ENCODE peak calls at places on chromosome 17, in four cellular contexts. R is tibial nerve, C is AG04450, M is pancreas. A is an unnamed sample.
A peak's percentile ranks its signal among the peaks of the same experiment; 100 is the strongest.

GRCh38 chr17:19486351-19487008 is 47.2 kb upstream of the SLC47A1 start:
- DNase-seq in R (no peak), C (no peak), M (no peak), A (no peak)

GRCh38 chr17:75698659-75699058 is 22.6 kb upstream of the ITGB4 start:
- DNase-seq in R (no peak), C (no peak), M (no peak), A (no peak)

GRCh38 chr17:13222931-13223330 is 205.1 kb upstream of the ELAC2 start:
- DNase-seq in R (no peak), C (no peak), M (no peak), A (no peak)

GRCh38 chr17:74042744-74043486 is 160.6 kb upstream of the RPL38 start:
- DNase-seq in R (no peak), C (no peak), M (no peak), A (peak; percentile 70)

GRCh38 chr17:17144916-17145665 is 61.0 kb downstream of the PLD6 start:
- DNase-seq in R (no peak), C (no peak), M (no peak), A (no peak)

GRCh38 chr17:60680754-60681153 is 3.1 kb downstream of the BCAS3 start:
- DNase-seq in R (no peak), C (no peak), M (no peak), A (no peak)

GRCh38 chr17:76017481-76018339 is 9.4 kb downstream of the EVPL start:
- DNase-seq in R (no peak), C (no peak), M (no peak), A (peak; percentile 11)

GRCh38 chr17:4672055-4672630 is 30.7 kb upstream of the ALOX15 start:
- DNase-seq in R (no peak), C (no peak), M (no peak), A (no peak)

GRCh38 chr17:43372273-43372911 is 26.4 kb upstream of the ARL4D start:
- DNase-seq in R (no peak), C (no peak), M (no peak), A (no peak)

GRCh38 chr17:81681672-81682071 is 1.9 kb downstream of the ARL16 start:
- DNase-seq in R (no peak), C (no peak), M (peak; percentile 70), A (peak; percentile 50)

GRCh38 chr17:4942760-4943508 is 2.9 kb downstream of the RNF167 start:
- DNase-seq in R (no peak), C (no peak), M (no peak), A (no peak)

GRCh38 chr17:13030459-13031305 is 12.9 kb upstream of the ELAC2 start:
- DNase-seq in R (no peak), C (peak; percentile 13), M (no peak), A (no peak)

GRCh38 chr17:62862251-62862650 is 54.1 kb upstream of the MARCHF10 start:
- DNase-seq in R (no peak), C (no peak), M (no peak), A (no peak)

GRCh38 chr17:45110676-45111611 is 21.4 kb downstream of the PLCD3 start:
- DNase-seq in R (no peak), C (no peak), M (no peak), A (peak; percentile 86)

GRCh38 chr17:34090593-34090992 is 164.5 kb upstream of the CCL2 start:
- DNase-seq in R (no peak), C (no peak), M (no peak), A (no peak)

GRCh38 chr17:82065638-82066303 is at the start of gene DUS1L:
- DNase-seq in R (no peak), C (no peak), M (peak; percentile 81), A (peak; percentile 73)

GRCh38 chr17:73798111-73798748 is 154.0 kb upstream of the SDK2 start:
- DNase-seq in R (no peak), C (peak; percentile 6), M (no peak), A (no peak)

GRCh38 chr17:65559802-65560627 is 1.4 kb downstream of the AXIN2 start:
- DNase-seq in R (peak; percentile 25), C (no peak), M (peak; percentile 51), A (peak; percentile 68)

GRCh38 chr17:77756846-77757610 is 201.5 kb upstream of the TNRC6C start:
- DNase-seq in R (no peak), C (no peak), M (no peak), A (no peak)

DNA sequence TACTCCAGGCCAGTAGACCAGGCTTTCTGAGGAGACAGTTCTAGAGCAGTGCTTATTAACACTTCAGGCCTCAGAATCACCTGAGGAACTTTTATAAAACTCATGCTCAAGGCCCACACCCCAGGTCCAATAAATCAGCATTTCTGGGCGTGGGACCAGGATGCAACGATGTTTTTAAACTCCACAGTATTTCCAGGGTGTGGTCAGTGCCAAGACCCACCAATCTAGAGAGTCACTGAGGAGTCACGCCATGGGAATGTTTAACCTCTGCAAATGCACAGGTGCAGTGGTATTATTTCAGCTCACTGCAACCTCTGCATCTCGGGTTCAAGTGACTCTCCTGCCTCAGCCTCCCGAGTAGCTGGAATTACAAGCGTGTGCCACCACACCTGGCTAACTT is 3.9 kb upstream of the TRPV1 start:
- DNase-seq in R (no peak), C (no peak), M (no peak), A (no peak)
- TF ChIP-seq CTCF in R (no peak), C (no peak), M (no peak), A (no peak)

GRCh38 chr17:46979023-46979870 is at the start of gene RPRML:
- DNase-seq in R (no peak), C (no peak), M (peak; percentile 59), A (peak; percentile 30)
- H3K27me3 ChIP-seq in R (no peaks in the 10 kb centered on the region), C (peaks cover 46% of the 10 kb centered on the region), M (no peaks in the 10 kb centered on the region), A (peaks cover 42% of the 10 kb centered on the region)

DNA sequence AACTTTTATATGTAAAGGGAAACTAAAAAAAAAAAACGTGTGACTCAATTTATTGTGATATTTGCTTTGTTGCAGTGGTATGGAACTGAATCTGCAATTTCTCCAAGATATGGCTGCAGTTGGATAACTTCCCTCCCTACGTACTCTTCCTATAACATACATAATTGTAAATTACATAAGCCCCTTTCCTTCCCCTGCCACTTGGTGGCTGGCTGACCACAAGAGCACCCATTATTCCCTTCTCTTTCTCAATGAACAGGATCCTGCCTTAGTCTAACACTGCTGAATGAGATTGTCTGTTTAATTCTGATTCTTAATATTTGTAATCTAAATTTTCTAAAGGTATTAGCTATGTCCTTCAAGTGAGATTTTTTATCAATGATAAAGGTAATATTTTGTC is 27.8 kb downstream of the CCL4 start:
- DNase-seq in R (no peak), C (no peak), M (no peak), A (no peak)
- TF ChIP-seq CTCF in R (no peak), C (no peak), M (no peak), A (no peak)

GRCh38 chr17:39198186-39198566 is 707 bp upstream of the CACNB1 start:
- DNase-seq in R (no peak), C (no peak), M (no peak), A (no peak)
- H3K27me3 ChIP-seq in R (no peaks in the 10 kb centered on the region), C (no peaks in the 10 kb centered on the region), M (no peaks in the 10 kb centered on the region), A (no peaks in the 10 kb centered on the region)